ENCODE peak calls at places on chromosome 21, in nine cellular contexts. A is A172; P is mesothelial cell of epicardium; J is kidney; M is GM23338; W is Peyer's patch; S is GM19239; V is fibroblast of pulmonary artery; X is CD8-positive, alpha-beta memory T cell. E is an unnamed sample.

GRCh38 chr21:44697811-44698734 is 1.1 kb downstream of the KRTAP10-12 start:
- DNase-seq in X (no peak), S (no peak), W (no peak), V (no peak), M (peak; percentile 61), P (no peak), A (no peak), J (peak; percentile 74), E (no peak)

GRCh38 chr21:42684109-42684916 is 30.9 kb downstream of the PDE9A start:
- DNase-seq in X (no peak), V (no peak), M (no peak), P (no peak), A (peak; percentile 18), S (no peak), W (no peak), J (no peak), E (no peak)

GRCh38 chr21:45386728-45387371 is 18.1 kb upstream of the COL18A1 start:
- DNase-seq in P (peak; percentile 21), M (no peak), X (no peak), J (peak; percentile 81), V (peak; percentile 89), S (no peak), W (no peak), A (peak; percentile 90), E (no peak)

GRCh38 chr21:17089121-17089520 is 423.7 kb upstream of the CXADR start:
- DNase-seq in P (no peak), W (no peak), M (no peak), J (no peak), X (no peak), S (no peak), V (no peak), A (no peak), E (no peak)

GRCh38 chr21:31781737-31782136 is 49.8 kb upstream of the SCAF4 start:
- DNase-seq in P (no peak), A (peak; percentile 55), W (no peak), S (no peak), M (no peak), V (peak; percentile 45), X (no peak), J (no peak), E (no peak)

GRCh38 chr21:41295721-41296254 is 20.8 kb upstream of the FAM3B start:
- DNase-seq in S (no peak), W (no peak), X (no peak), M (no peak), J (no peak), P (no peak), A (no peak), V (no peak), E (no peak)

GRCh38 chr21:29256125-29256895 is 42.4 kb upstream of the BACH1 start:
- DNase-seq in W (no peak), P (no peak), A (peak; percentile 22), S (no peak), V (no peak), J (no peak), X (no peak), M (no peak), E (no peak)

GRCh38 chr21:42525228-42525604 is 11.6 kb downstream of the SLC37A1 start:
- DNase-seq in S (no peak), P (no peak), M (peak; percentile 37), W (no peak), A (no peak), V (peak; percentile 13), X (no peak), J (no peak), E (peak; percentile 74)

GRCh38 chr21:40602105-40602504 is 244.9 kb downstream of the DSCAM start:
- DNase-seq in J (no peak), V (no peak), W (no peak), P (no peak), A (no peak), M (no peak), X (no peak), S (no peak), E (peak; percentile 69)

GRCh38 chr21:44485254-44485793 is 30.0 kb downstream of the LRRC3 start:
- DNase-seq in J (no peak), P (peak; percentile 57), M (peak; percentile 87), V (no peak), W (peak; percentile 53), X (no peak), S (peak; percentile 60), A (no peak), E (no peak)

GRCh38 chr21:17732306-17732705 is 86.8 kb downstream of the C21orf91 start:
- DNase-seq in X (no peak), A (peak; percentile 16), J (no peak), P (no peak), W (no peak), V (peak; percentile 25), S (no peak), M (no peak), E (no peak)

GRCh38 chr21:27536319-27536718 is 569.4 kb upstream of the ADAMTS5 start:
- DNase-seq in A (no peak), S (no peak), W (no peak), J (no peak), M (no peak), P (no peak), V (peak; percentile 26), X (no peak), E (no peak)

GRCh38 chr21:39316062-39316461 is 2.6 kb upstream of the BRWD1 start:
- DNase-seq in S (no peak), X (no peak), V (no peak), P (no peak), A (peak; percentile 78), M (no peak), W (no peak), J (no peak), E (no peak)

GRCh38 chr21:45970674-45971486 is 10.7 kb upstream of the COL6A1 start:
- DNase-seq in M (peak; percentile 79), S (no peak), V (peak; percentile 62), J (peak; percentile 87), P (no peak), A (no peak), X (no peak), W (no peak), E (peak; percentile 80)

GRCh38 chr21:39444406-39445145 is 1.0 kb downstream of the LCA5L start:
- DNase-seq in J (no peak), A (peak; percentile 45), M (peak; percentile 51), S (no peak), P (peak; percentile 31), W (no peak), V (peak; percentile 45), X (no peak), E (no peak)

GRCh38 chr21:45467221-45467779 is 62.3 kb downstream of the COL18A1 start:
- DNase-seq in J (peak; percentile 78), W (no peak), V (no peak), X (no peak), S (no peak), P (no peak), M (no peak), A (peak; percentile 63), E (no peak)

GRCh38 chr21:44556879-44557278 is 1.7 kb downstream of the KRTAP10-3 start:
- DNase-seq in J (no peak), S (no peak), W (peak; percentile 6), X (no peak), P (no peak), V (no peak), A (no peak), M (no peak), E (no peak)

GRCh38 chr21:35850029-35850428 is 210.3 kb downstream of the SETD4 start:
- DNase-seq in A (no peak), X (no peak), W (no peak), V (peak; percentile 57), J (no peak), S (no peak), P (no peak), M (no peak), E (no peak)

GRCh38 chr21:28375708-28376385 is 616.8 kb downstream of the LTN1 start:
- DNase-seq in J (no peak), A (no peak), V (peak; percentile 77), W (no peak), S (no peak), P (no peak), X (no peak), M (no peak), E (no peak)

GRCh38 chr21:23887709-23888303 is 1719.5 kb downstream of the MRPL39 start:
- DNase-seq in P (no peak), A (no peak), S (no peak), J (no peak), W (peak; percentile 44), V (no peak), X (peak; percentile 4), M (no peak), E (no peak)

GRCh38 chr21:31220567-31220966 is 123.5 kb downstream of the TIAM1 start:
- DNase-seq in V (peak; percentile 35), P (no peak), J (no peak), W (no peak), A (peak; percentile 61), S (no peak), M (no peak), X (no peak), E (no peak)

GRCh38 chr21:35203093-35204021 is 154.3 kb upstream of the RUNX1 start:
- DNase-seq in J (no peak), M (no peak), W (no peak), S (no peak), X (no peak), V (peak; percentile 84), A (peak; percentile 95), P (no peak), E (no peak)